ENCODE peak calls at places on chromosome 20, in four cellular contexts. D, K, T and R are unnamed samples.

GRCh38 chr20:37523012-37523391 is 2.0 kb downstream of the NNAT start:
- DNase-seq in D (no peak), K (no peak), T (no peak), R (no peak)

GRCh38 chr20:397432-398237 is 10.5 kb upstream of the RBCK1 start:
- DNase-seq in D (peak), K (no peak), T (no peak), R (no peak)

GRCh38 chr20:63830821-63831593 is at the start of gene ZBTB46:
- DNase-seq in D (peak), K (peak), T (peak), R (peak)

GRCh38 chr20:47392721-47393073 is 36.2 kb upstream of the ZMYND8 start:
- DNase-seq in D (no peak), K (peak), T (no peak), R (peak)

GRCh38 chr20:22584922-22585785 is 782 bp upstream of the FOXA2 start:
- DNase-seq in D (no peak), K (no peak), T (peak), R (no peak)

GRCh38 chr20:54340667-54341081 is 132.8 kb downstream of the PFDN4 start:
- DNase-seq in D (peak), K (peak), T (no peak), R (no peak)

GRCh38 chr20:3461191-3461874 is 9.5 kb upstream of the ATRN start:
- DNase-seq in D (no peak), K (peak), T (peak), R (no peak)

GRCh38 chr20:49825521-49826033 is 12.9 kb downstream of the SLC9A8 start:
- DNase-seq in D (no peak), K (no peak), T (no peak), R (no peak)

GRCh38 chr20:38067717-38068365 is 34.3 kb downstream of the RPRD1B start:
- DNase-seq in D (no peak), K (no peak), T (no peak), R (no peak)

GRCh38 chr20:51695574-51696303 is 72.5 kb downstream of the ATP9A start:
- DNase-seq in D (peak), K (peak), T (no peak), R (peak)

GRCh38 chr20:51193066-51193772 is 170.3 kb upstream of the KCNG1 start:
- DNase-seq in D (no peak), K (peak), T (no peak), R (peak)

GRCh38 chr20:16066571-16066970 is 506.7 kb downstream of the KIF16B start:
- DNase-seq in D (no peak), K (no peak), T (no peak), R (no peak)

GRCh38 chr20:47343007-47343472 is 13.5 kb downstream of the ZMYND8 start:
- DNase-seq in D (no peak), K (no peak), T (no peak), R (peak)

GRCh38 chr20:33178726-33179125 is 10.8 kb downstream of the BPIFA2 start:
- DNase-seq in D (no peak), K (no peak), T (peak), R (no peak)

GRCh38 chr20:4869290-4870193 is 131.8 kb downstream of the SLC23A2 start:
- DNase-seq in D (no peak), K (no peak), T (no peak), R (peak)

GRCh38 chr20:38751360-38751976 is 3.2 kb downstream of the ACTR5 start:
- DNase-seq in D (no peak), K (peak), T (peak), R (peak)

GRCh38 chr20:62819494-62820174 is 2.8 kb downstream of the COL9A3 start:
- DNase-seq in D (peak), K (peak), T (no peak), R (no peak)

GRCh38 chr20:33423141-33423834 is 20.3 kb downstream of the SNTA1 start:
- DNase-seq in D (peak), K (peak), T (no peak), R (peak)

GRCh38 chr20:59004763-59005522 is 2.1 kb downstream of the CTSZ start:
- DNase-seq in D (peak), K (no peak), T (no peak), R (no peak)

GRCh38 chr20:31720486-31721407 is 1.9 kb downstream of the BCL2L1 start:
- DNase-seq in D (no peak), K (no peak), T (no peak), R (no peak)

GRCh38 chr20:60219984-60220540 is 261.8 kb downstream of the CDH26 start:
- DNase-seq in D (no peak), K (peak), T (no peak), R (no peak)

GRCh38 chr20:34012330-34012729 is 18.6 kb downstream of the RALY start:
- DNase-seq in D (no peak), K (no peak), T (peak), R (no peak)

GRCh38 chr20:32510601-32511357 is 74.4 kb downstream of the NOL4L start:
- DNase-seq in D (peak), K (no peak), T (no peak), R (no peak)

GRCh38 chr20:62792940-62793756 is 3.1 kb upstream of the MRGBP start:
- DNase-seq in D (no peak), K (no peak), T (no peak), R (no peak)

GRCh38 chr20:21190866-21191265 is 65.0 kb downstream of the KIZ start:
- DNase-seq in D (no peak), K (no peak), T (no peak), R (no peak)

GRCh38 chr20:21189761-21190523 is 64.1 kb downstream of the KIZ start:
- DNase-seq in D (no peak), K (no peak), T (peak), R (no peak)

GRCh38 chr20:21185849-21186248 is 60.0 kb downstream of the KIZ start:
- DNase-seq in D (no peak), K (no peak), T (no peak), R (no peak)

DNA sequence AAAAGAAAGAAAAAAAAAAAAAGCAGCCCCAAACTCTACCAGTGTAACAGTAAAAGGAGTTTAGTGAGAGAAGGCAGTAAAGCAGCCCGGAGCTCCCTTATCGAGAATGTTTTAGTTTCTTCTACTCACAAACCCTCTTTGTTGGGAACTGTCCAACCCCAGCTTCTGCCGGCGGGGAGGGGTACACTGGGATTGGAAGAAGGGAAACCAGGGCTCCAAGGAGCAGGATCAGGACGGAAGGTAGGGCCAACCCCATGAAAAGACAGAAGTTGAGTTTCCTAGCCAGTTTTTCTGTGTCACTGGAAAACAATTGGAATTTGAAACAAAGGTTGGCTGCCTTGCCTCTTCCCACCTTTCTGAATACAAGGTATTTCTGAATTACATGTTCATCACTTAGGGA is 66.0 kb downstream of the KIZ start:
- DNase-seq in D (no peak), K (no peak), T (peak), R (no peak)
- H3K4me2 ChIP-seq in D (no peak), K (no peak), T (peak), R (no peak)

DNA sequence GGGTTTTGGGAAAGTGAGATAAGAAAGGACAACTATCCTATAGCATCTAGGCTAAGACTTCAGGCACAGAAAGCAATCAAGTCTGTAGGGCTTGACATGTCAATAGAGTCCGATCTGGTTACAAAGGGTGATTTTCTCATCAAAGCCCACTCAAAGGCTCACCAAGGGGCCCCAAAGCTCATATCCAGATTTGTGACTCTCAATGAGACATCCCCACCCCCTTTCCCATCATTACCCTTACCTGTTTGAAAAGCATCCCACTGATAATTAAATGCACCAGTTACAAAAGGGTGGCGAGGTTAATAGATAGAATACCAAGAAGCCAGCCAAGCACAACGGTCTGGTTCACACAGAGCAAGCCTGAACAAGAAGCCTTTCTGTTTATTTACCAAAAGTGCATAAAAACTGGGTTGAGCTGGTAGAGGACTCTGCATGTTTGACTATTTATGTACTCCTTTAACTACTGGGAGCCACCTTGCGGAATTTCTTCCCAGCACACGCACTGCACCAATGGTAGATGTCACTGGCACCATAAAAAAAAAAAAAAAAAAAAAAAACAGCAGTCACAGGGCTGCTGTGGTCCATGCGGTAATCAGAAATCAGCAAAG is 6.1 kb downstream of the JAG1 start:
- DNase-seq in D (no peak), K (no peak), T (peak), R (no peak)
- H2AFZ ChIP-seq in D (no peak), K (no peak), T (no peak), R (no peak)

DNA sequence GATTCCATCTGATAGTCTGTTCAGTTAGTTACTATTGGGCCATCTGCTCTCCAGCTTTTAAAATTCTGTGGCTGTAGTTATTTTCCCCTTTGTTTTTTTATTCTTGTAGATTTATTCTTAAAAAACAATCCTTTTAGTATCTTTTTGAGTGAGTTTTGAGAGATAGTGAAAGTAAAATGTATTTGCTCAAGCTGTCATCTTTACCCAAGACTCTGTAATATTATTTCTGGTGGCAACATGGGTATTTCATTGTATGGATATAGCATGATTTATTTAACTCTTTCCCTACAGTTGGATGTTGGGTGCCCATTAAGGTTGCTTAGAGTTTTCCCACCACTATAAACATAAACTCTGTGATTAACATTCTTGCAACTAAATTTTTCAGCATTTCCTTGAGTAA is 24.6 kb downstream of the STK4 start:
- DNase-seq in D (no peak), K (no peak), T (no peak), R (peak)
- H3K4me2 ChIP-seq in D (peak), K (peak), T (no peak), R (no peak)

GRCh38 chr20:21548390-21549035 is 34.6 kb upstream of the NKX2-2 start:
- DNase-seq in D (no peak), K (no peak), T (no peak), R (no peak)
- H2AFZ ChIP-seq in D (no peak), K (no peak), T (no peak), R (no peak)

DNA sequence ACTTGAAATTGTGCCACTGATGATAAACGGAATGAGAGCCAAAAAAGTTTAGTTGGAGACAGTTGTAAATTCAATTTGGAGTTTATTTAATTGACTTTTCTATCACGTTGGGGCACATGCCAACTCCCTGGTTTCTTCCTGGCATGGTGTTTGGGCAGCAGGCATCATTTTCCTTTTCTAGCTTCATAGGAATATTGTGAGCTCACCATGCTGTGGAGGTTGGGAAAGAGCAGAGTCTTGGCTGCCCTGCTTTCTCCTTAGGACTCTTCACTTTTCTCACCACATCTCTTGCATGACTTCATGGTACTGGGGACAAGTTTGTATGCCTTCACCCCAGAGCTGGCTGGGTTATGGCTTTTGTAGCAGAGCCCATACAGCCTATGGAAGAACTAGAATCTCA is 6.4 kb downstream of the SCAND1 start:
- DNase-seq in D (no peak), K (no peak), T (no peak), R (no peak)
- H3K4me2 ChIP-seq in D (no peak), K (no peak), T (no peak), R (no peak)

GRCh38 chr20:23928353-23928752 is 48.8 kb upstream of the CST5 start:
- DNase-seq in D (no peak), K (no peak), T (no peak), R (no peak)
- H2AFZ ChIP-seq in D (no peak), K (no peak), T (no peak), R (no peak)